ENCODE peak calls at places on chromosome 18, in nine cellular contexts. O is esophagus squamous epithelium, D is adrenal gland, G is spleen, X is A549, Z is prostate gland, N is uterus, A is esophagus muscularis mucosa, T is K562. U is an unnamed sample.

GRCh38 chr18:69636529-69637301 is 236.0 kb downstream of the DOK6 start:
- DNase-seq in T (no peak), X (no peak), A (no peak), D (no peak), N (no peak), O (no peak), G (no peak), Z (no peak), U (no peak)

GRCh38 chr18:49878567-49878966 is 65.2 kb upstream of the ACAA2 start:
- DNase-seq in X (no peak), A (no peak), O (no peak), D (no peak), Z (no peak), N (no peak), T (no peak), G (no peak), U (peak)

GRCh38 chr18:4453712-4454547 is 1.2 kb downstream of the DLGAP1 start:
- DNase-seq in T (no peak), A (no peak), N (no peak), O (no peak), Z (no peak), G (peak), X (no peak), D (no peak), U (no peak)

GRCh38 chr18:46190667-46191066 is 86.5 kb downstream of the HAUS1 start:
- DNase-seq in O (no peak), X (no peak), Z (no peak), G (no peak), N (no peak), A (no peak), D (no peak), T (no peak), U (no peak)

GRCh38 chr18:48590678-48591077 is 51.8 kb downstream of the CTIF start:
- DNase-seq in N (no peak), X (peak), T (no peak), G (no peak), A (no peak), Z (no peak), O (no peak), D (peak), U (no peak)

GRCh38 chr18:74524097-74524496 is 10.2 kb upstream of the CNDP1 start:
- DNase-seq in O (no peak), Z (peak), N (no peak), D (peak), A (no peak), G (peak), X (no peak), T (no peak), U (no peak)

GRCh38 chr18:27685807-27686412 is 491.0 kb downstream of the CDH2 start:
- DNase-seq in X (peak), A (no peak), T (peak), N (no peak), G (no peak), Z (no peak), O (no peak), D (peak), U (no peak)

GRCh38 chr18:37334494-37335125 is 231.0 kb downstream of the CELF4 start:
- DNase-seq in Z (no peak), G (no peak), O (no peak), D (no peak), T (no peak), A (no peak), N (no peak), X (no peak), U (no peak)

GRCh38 chr18:8948471-8949149 is 153.9 kb upstream of the NDUFV2 start:
- DNase-seq in N (no peak), X (peak), T (no peak), D (peak), G (no peak), A (no peak), O (no peak), Z (no peak), U (no peak)

GRCh38 chr18:55546873-55547704 is 40.9 kb downstream of the TCF4 start:
- DNase-seq in Z (no peak), O (no peak), D (peak), G (no peak), T (no peak), A (no peak), X (no peak), N (peak), U (no peak)

GRCh38 chr18:24094561-24094960 is 44.3 kb upstream of the CABYR start:
- DNase-seq in N (no peak), A (peak), T (no peak), D (no peak), G (no peak), X (no peak), Z (no peak), O (no peak), U (no peak)

GRCh38 chr18:70021043-70021442 is 73.4 kb upstream of the CD226 start:
- DNase-seq in N (no peak), Z (no peak), D (no peak), X (no peak), O (no peak), G (no peak), T (no peak), A (no peak), U (no peak)

GRCh38 chr18:3648695-3649094 is 198.7 kb downstream of the TGIF1 start:
- DNase-seq in A (no peak), O (no peak), D (no peak), X (no peak), N (no peak), T (no peak), Z (no peak), G (no peak), U (no peak)

GRCh38 chr18:34506198-34506597 is 203.9 kb upstream of the DTNA start:
- DNase-seq in N (no peak), X (no peak), Z (no peak), T (no peak), O (no peak), A (no peak), D (no peak), G (no peak), U (no peak)

GRCh38 chr18:45865466-45865865 is 40.0 kb downstream of the SIGLEC15 start:
- DNase-seq in Z (no peak), T (no peak), D (no peak), A (no peak), O (no peak), X (no peak), G (no peak), N (no peak), U (no peak)

GRCh38 chr18:45844938-45845337 is 19.5 kb downstream of the SIGLEC15 start:
- DNase-seq in T (no peak), N (no peak), D (no peak), O (no peak), G (no peak), X (no peak), A (no peak), Z (no peak), U (no peak)

GRCh38 chr18:67612281-67612680 is 95.8 kb upstream of the DSEL start:
- DNase-seq in Z (no peak), N (no peak), D (no peak), T (no peak), X (no peak), G (no peak), A (no peak), O (no peak), U (no peak)

GRCh38 chr18:50432915-50433314 is 58.1 kb downstream of the SKA1 start:
- DNase-seq in N (no peak), G (no peak), O (no peak), A (peak), Z (no peak), D (no peak), T (no peak), X (no peak), U (no peak)

GRCh38 chr18:79523221-79523737 is 127.5 kb downstream of the NFATC1 start:
- DNase-seq in D (no peak), O (no peak), G (peak), T (no peak), N (no peak), A (no peak), X (no peak), Z (no peak), U (no peak)

GRCh38 chr18:45792551-45793294 is 32.8 kb upstream of the SIGLEC15 start:
- DNase-seq in X (no peak), A (no peak), Z (no peak), G (no peak), N (no peak), O (no peak), T (no peak), D (no peak), U (no peak)

GRCh38 chr18:48819781-48820482 is 130.8 kb downstream of the SMAD7 start:
- DNase-seq in X (no peak), G (peak), O (no peak), D (no peak), N (peak), A (no peak), T (no peak), Z (no peak), U (peak)

GRCh38 chr18:27500531-27500930 is 315.4 kb upstream of the CHST9 start:
- DNase-seq in A (no peak), T (no peak), N (no peak), O (no peak), X (no peak), D (no peak), G (no peak), Z (no peak), U (no peak)

GRCh38 chr18:27656167-27656778 is 471.2 kb upstream of the CHST9 start:
- DNase-seq in G (no peak), O (no peak), D (no peak), X (no peak), T (no peak), A (no peak), N (no peak), Z (no peak), U (no peak)

GRCh38 chr18:69843047-69843446 is 104.6 kb downstream of the CD226 start:
- DNase-seq in A (no peak), X (no peak), O (no peak), G (no peak), N (no peak), Z (no peak), T (no peak), D (no peak), U (no peak)

GRCh38 chr18:55326134-55326533 is 261.9 kb downstream of the TCF4 start:
- DNase-seq in A (no peak), O (no peak), N (no peak), T (no peak), G (no peak), Z (no peak), X (no peak), D (no peak), U (no peak)

GRCh38 chr18:55310044-55310676 is 277.8 kb downstream of the TCF4 start:
- DNase-seq in Z (no peak), X (no peak), O (no peak), A (no peak), D (no peak), N (no peak), T (no peak), G (no peak), U (no peak)

GRCh38 chr18:63405986-63406385 is 16.3 kb downstream of the VPS4B start:
- DNase-seq in G (no peak), X (no peak), N (no peak), T (no peak), O (no peak), Z (peak), A (no peak), D (peak), U (no peak)

GRCh38 chr18:34339155-34339554 is 114.4 kb upstream of the NOL4 start:
- DNase-seq in Z (no peak), T (no peak), O (no peak), D (no peak), X (no peak), A (no peak), G (no peak), N (no peak), U (no peak)

GRCh38 chr18:13264986-13265900 is 46.7 kb downstream of the LDLRAD4 start:
- DNase-seq in D (no peak), N (no peak), G (no peak), O (no peak), A (no peak), X (no peak), T (no peak), Z (no peak), U (no peak)

GRCh38 chr18:50751490-50751889 is 68.3 kb downstream of the MRO start:
- DNase-seq in G (no peak), D (no peak), X (no peak), O (no peak), A (no peak), N (no peak), T (no peak), Z (no peak), U (no peak)

GRCh38 chr18:78957140-78957539 is 22.5 kb upstream of the SALL3 start:
- DNase-seq in T (peak), O (no peak), Z (no peak), G (no peak), X (no peak), N (no peak), A (no peak), D (no peak), U (peak)

DNA sequence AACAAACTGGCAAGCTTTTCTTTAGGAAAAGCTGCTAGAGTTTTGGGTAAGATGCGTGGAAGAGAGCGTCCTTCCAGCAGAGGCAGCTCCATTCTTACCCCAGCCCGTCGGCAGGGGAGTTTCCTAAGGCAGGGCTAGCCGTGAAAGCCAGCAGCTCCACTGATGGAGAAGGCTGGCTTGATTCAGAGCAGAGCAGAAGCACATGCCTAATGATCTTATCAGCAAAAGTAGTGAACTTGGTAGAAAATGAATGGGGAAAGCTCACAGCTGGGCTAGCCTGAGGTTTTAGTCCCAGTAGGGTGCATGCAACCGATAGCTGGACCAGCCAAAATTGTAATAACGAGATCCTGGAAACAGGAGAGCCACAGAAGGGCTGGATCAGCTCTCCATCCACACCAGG is 20.8 kb downstream of the LAMA1 start:
- DNase-seq in T (no peak), O (no peak), G (no peak), D (no peak), Z (no peak), X (no peak), N (no peak), A (peak), U (no peak)
- TF ChIP-seq POLR2A in T (no peak), O (no peak), G (no peak), D (no peak), Z (no peak), X (no peak), N (no peak), A (no peak), U (no peak)

GRCh38 chr18:59222341-59222740 is 2.4 kb downstream of the GRP start:
- DNase-seq in Z (no peak), A (no peak), N (no peak), T (no peak), X (no peak), O (no peak), G (no peak), D (no peak), U (no peak)

GRCh38 chr18:59218018-59218417 is 1.9 kb upstream of the GRP start:
- DNase-seq in X (no peak), O (no peak), A (no peak), N (no peak), G (no peak), T (no peak), Z (no peak), D (no peak), U (no peak)

GRCh38 chr18:59220784-59221765 is 1.1 kb downstream of the GRP start:
- DNase-seq in N (no peak), A (no peak), X (no peak), T (no peak), Z (no peak), D (no peak), O (no peak), G (no peak), U (no peak)

GRCh38 chr18:59220164-59220783 is 316 bp downstream of the GRP start:
- DNase-seq in X (no peak), O (no peak), N (no peak), A (no peak), G (no peak), Z (no peak), T (no peak), D (no peak), U (no peak)

GRCh38 chr18:59219672-59220163 is at the start of gene GRP:
- DNase-seq in D (no peak), G (no peak), N (no peak), A (no peak), X (no peak), Z (no peak), T (no peak), O (no peak), U (no peak)
- TF ChIP-seq CTCF in D (no peak), G (no peak), N (no peak), A (no peak), X (no peak), Z (no peak), T (no peak), O (no peak), U (no peak)

GRCh38 chr18:77112161-77112801 is 20.3 kb downstream of the MBP start:
- DNase-seq in N (peak), O (no peak), Z (no peak), T (no peak), A (no peak), G (no peak), D (peak), X (no peak), U (peak)
- TF ChIP-seq POLR2A in N (no peak), O (no peak), Z (no peak), T (no peak), A (no peak), G (no peak), D (no peak), X (no peak), U (no peak)

DNA sequence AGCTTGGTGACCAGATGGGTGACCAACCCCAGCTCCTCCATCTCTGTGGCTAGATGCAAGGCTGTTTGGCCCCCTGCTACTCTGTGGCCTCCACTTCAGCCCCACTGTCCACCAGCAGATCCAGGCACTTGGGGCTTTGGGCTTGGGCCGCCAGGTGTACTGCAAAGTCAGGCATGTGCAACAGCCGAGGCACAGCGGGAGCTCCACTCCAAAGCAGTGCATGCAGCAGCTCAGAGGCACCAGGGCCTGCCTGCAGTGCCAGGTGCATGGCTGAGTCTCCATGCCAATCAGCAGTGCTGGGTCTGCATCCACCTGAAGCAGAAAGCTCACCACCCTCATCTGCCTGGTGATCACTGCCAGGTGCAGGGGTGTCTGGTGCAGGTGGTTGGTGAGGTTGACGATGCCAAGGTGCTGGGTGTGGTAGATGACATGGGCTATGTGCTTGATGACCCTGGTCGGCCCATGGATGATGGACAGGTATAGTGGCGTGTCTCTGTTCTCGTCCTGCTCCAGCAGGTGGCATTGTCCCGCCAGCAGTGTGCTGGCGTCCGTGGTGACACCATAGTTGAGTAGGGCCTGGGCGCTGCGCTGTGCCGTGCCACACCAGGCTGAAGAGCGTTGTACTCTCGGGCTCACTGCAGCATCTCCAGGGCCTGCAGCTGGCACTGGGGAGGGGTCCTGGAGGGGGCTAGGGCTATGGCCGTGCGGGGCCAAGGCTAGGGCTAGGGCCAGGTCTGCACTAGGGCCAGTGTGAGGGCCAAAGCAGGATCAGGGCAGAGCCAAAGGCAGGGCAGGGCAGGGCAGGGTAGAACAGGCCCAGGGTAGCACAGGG is 1.0 kb upstream of the ANKRD62 start:
- DNase-seq in A (no peak), Z (no peak), D (no peak), X (peak), N (no peak), G (no peak), T (peak), O (no peak), U (no peak)
- TF ChIP-seq CTCF in A (no peak), Z (peak), D (no peak), X (peak), N (no peak), G (no peak), T (peak), O (peak), U (no peak)

DNA sequence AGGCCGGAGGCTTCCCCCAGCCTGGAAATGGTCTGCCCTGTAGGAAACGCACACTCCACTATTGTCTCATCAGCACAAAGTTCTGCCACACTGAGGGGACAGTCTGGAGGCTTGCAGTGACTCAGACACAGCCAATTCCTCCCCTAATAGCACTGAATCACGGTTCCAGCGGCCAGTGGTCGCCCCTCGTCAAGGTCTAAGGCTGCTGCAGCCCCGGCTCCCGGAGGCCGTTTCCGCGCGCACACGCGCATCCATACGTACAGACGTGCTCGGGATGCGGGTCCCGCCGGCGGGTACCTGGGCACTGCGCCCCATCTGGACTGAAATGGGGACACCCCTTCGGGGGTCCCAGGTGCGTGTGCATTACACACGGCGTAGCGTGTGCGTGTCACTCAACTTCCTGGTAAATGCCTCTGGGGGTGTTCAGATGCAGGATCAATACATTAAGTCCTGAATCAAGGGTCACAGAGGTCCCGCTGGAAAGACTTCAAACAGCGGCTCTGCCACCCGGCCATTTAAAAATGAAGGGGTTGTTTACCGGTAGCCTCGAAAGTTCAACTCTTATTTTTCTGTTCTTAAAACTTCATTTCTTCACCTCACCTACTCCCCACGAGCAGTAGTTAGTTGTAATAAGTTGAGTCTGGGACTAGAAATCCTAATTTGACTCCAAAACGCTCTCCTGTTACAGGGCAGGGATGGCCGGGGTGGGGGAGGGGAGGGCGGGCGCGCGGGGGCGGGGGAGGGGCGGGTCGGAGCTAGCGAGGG is 575 bp upstream of the ZNF516 start:
- DNase-seq in O (no peak), X (peak), Z (no peak), A (no peak), D (peak), G (peak), N (peak), T (no peak), U (peak)
- TF ChIP-seq POLR2A in O (no peak), X (no peak), Z (peak), A (peak), D (peak), G (no peak), N (peak), T (no peak), U (no peak)

DNA sequence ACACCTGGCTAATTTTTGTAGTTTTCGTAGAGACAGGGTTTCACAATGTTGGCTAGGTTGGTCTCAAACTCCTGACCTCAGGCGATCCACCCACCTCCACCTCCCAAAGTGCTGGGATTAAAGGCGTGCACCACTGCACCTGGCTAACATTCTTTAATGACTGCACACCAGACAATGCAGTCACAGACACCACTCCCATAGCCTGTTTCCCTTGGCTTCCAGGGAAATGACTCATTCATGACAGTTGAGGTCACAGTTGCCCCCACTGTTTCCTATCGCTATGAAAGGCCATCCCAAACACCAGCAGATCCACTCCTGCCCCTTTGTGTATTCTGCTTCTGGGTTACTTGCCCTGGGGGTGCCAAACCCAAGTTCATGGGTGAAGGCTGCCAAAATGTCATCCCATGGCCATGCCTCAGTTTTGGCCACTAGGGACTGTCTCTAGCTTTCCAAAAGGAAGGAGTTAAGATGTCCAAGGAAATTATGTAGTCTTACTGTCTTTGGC is 8.7 kb downstream of the CHMP1B start:
- DNase-seq in G (peak), Z (no peak), T (no peak), X (peak), A (no peak), N (no peak), D (no peak), O (no peak), U (no peak)
- TF ChIP-seq CTCF in G (no peak), Z (no peak), T (peak), X (peak), A (no peak), N (no peak), D (no peak), O (peak), U (no peak)

U was measured in lower leg skin.